ENCODE peak calls at places on chromosomes 3 and 15, in four cellular contexts. N is HCT116, A is MM.1S, U is hepatocyte. G is an unnamed sample.
A peak's percentile ranks its signal among the peaks of the same experiment; 100 is the strongest.

GRCh38 chr15:62579842-62580241 is 414.8 kb upstream of the C2CD4B start:
- DNase-seq in U (no peak), A (no peak), N (no peak), G (no peak)

GRCh38 chr15:58686286-58686685 is 63.2 kb downstream of the ADAM10 start:
- DNase-seq in A (no peak), N (no peak), U (no peak), G (no peak)

GRCh38 chr3:8536106-8537052 is 34.8 kb downstream of the LMCD1 start:
- DNase-seq in U (no peak), A (no peak), N (no peak), G (peak; percentile 37)

GRCh38 chr15:56763496-56763895 is 30.2 kb upstream of the ZNF280D start:
- DNase-seq in N (no peak), U (no peak), A (no peak), G (no peak)

GRCh38 chr15:81108427-81108826 is 25.6 kb upstream of the CFAP161 start:
- DNase-seq in N (no peak), A (peak; percentile 50), U (no peak), G (peak; percentile 26)

GRCh38 chr3:127476936-127477335 is 113.6 kb downstream of the TPRA1 start:
- DNase-seq in N (no peak), A (no peak), U (no peak), G (no peak)

GRCh38 chr3:174365796-174366195 is 493.3 kb upstream of the NAALADL2 start:
- DNase-seq in U (no peak), A (no peak), N (no peak), G (no peak)

GRCh38 chr3:156674911-156675743 is 737 bp downstream of the TIPARP start:
- DNase-seq in N (no peak), A (peak; percentile 67), U (peak; percentile 80), G (peak; percentile 34)

GRCh38 chr3:24020036-24020691 is 75.1 kb downstream of the NR1D2 start:
- DNase-seq in N (no peak), A (no peak), U (no peak), G (no peak)

GRCh38 chr3:99458013-99458412 is 180.4 kb upstream of the COL8A1 start:
- DNase-seq in A (no peak), N (no peak), U (no peak), G (no peak)

GRCh38 chr3:147881933-147882332 is 472.8 kb downstream of the ZIC1 start:
- DNase-seq in U (no peak), A (no peak), N (peak; percentile 15), G (no peak)

GRCh38 chr3:109430911-109431563 is 93.7 kb upstream of the DPPA4 start:
- DNase-seq in N (no peak), U (no peak), A (no peak), G (no peak)

DNA sequence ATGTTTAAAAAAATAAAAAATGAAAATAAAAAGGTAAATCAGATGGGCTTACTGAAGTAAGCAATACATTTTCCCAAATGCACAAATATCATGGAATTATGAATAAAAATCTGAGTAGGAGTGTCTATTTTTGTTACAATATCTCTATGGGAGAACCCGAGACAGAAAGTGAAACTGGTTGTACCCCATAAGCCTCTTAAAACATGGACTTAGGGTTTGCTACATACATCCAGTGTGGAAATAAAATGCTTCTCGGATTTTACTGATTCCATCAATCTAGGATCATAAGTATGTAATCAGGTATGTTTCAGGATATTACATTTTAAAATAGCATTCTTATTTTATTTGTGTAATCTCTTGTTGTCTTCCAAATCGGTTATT is 177.8 kb upstream of the CDIN1 start:
- DNase-seq in A (no peak), U (no peak), N (no peak), G (no peak)
- TF ChIP-seq EZH2phosphoT487 in A (no peak), U (no peak), N (no peak), G (no peak)

DNA sequence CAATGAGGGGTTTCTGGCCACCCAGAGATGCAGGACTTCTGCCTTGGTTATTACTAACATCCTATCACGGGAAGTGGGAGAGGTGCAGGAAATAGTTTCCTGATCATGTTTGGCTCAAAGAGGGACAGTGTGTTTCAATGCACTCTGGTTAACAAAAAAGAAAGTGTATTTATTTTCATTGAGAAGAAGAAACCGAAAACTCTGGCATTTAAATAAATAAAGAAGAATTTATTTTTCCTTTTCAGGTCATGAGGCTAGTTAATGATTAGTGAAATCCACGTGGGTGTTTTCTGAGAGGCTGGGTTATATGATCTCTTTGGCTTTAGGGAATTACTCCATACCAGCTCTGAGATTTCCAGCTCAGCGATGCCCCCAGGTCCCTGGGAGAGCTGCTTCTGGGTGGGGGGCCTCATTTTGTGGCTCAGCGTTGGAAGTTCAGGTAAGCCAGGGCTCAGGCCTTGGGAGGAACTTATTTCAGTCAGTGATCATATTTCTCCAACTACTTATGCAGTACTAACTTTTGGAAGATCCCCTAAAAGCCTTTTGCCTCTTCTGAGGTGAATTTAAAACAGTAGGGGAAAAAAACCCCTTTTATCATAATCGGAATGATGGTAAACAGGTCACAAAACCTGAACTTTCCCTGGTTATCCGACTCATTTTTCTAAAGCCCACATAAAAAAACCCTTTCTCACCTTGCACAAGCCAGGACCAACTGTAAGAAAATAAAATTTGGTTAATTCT is at the start of gene PLA1A:
- DNase-seq in U (peak; percentile 61), A (no peak), N (no peak), G (peak; percentile 8)
- TF ChIP-seq EZH2phosphoT487 in U (no peak), A (no peak), N (no peak), G (no peak)

DNA sequence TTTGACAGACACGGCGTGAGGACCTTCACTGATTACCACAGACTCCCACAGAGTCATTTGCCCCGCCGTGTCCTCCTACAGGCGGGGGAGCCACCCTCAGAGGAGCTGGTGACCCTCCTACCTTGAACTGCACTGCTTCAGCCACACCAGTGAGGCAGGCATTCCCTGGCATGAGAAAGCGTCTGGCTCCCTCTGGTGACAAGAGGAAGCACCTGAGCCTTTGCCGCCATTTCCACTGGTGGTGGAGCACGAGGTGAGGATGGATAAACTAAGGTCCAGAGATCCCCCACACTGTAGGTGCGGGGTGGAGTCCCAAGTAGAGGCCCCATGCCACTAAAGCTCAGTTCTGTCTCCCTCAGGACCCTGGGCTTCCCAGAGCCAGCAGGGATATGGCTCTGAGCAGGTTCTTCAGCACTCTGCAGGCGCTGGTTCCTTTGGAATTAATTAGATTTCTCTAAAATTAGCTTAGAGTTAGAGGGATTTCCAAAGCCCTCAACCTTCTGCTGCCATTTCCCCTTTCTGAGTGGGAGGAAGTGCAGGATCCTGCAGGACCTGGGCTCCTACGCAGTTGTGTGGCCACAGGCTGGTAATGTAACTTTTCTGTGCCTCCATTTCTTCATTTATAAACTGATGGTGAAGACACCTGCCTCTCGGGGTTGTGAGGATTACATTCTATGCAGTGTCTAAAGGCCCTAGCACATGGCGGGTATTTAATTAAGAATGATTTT is 224.0 kb downstream of the SLCO3A1 start:
- DNase-seq in N (peak; percentile 54), A (peak; percentile 74), U (peak; percentile 85), G (peak; percentile 69)
- TF ChIP-seq EZH2phosphoT487 in N (no peak), A (no peak), U (no peak), G (no peak)

GRCh38 chr3:52145736-52146110 is 8.5 kb downstream of the POC1A start:
- DNase-seq in U (no peak), A (no peak), N (no peak), G (no peak)

GRCh38 chr3:52144796-52145735 is 9.2 kb downstream of the POC1A start:
- DNase-seq in A (no peak), N (no peak), U (no peak), G (no peak)

GRCh38 chr3:52143156-52143555 is 11.1 kb downstream of the POC1A start:
- DNase-seq in N (no peak), A (no peak), U (no peak), G (no peak)

GRCh38 chr3:52143616-52144015 is 10.6 kb downstream of the POC1A start:
- DNase-seq in N (no peak), A (no peak), U (no peak), G (no peak)

GRCh38 chr3:52144034-52144795 is 10.0 kb downstream of the POC1A start:
- DNase-seq in U (peak; percentile 94), N (peak; percentile 34), A (peak; percentile 67), G (peak; percentile 86)
- TF ChIP-seq EZH2phosphoT487 in U (no peak), N (no peak), A (no peak), G (no peak)

GRCh38 chr3:50211930-50212329 is 6.9 kb downstream of the SLC38A3 start:
- DNase-seq in A (no peak), N (no peak), U (no peak), G (no peak)
- TF ChIP-seq EZH2phosphoT487 in A (no peak), N (no peak), U (no peak), G (no peak)

DNA sequence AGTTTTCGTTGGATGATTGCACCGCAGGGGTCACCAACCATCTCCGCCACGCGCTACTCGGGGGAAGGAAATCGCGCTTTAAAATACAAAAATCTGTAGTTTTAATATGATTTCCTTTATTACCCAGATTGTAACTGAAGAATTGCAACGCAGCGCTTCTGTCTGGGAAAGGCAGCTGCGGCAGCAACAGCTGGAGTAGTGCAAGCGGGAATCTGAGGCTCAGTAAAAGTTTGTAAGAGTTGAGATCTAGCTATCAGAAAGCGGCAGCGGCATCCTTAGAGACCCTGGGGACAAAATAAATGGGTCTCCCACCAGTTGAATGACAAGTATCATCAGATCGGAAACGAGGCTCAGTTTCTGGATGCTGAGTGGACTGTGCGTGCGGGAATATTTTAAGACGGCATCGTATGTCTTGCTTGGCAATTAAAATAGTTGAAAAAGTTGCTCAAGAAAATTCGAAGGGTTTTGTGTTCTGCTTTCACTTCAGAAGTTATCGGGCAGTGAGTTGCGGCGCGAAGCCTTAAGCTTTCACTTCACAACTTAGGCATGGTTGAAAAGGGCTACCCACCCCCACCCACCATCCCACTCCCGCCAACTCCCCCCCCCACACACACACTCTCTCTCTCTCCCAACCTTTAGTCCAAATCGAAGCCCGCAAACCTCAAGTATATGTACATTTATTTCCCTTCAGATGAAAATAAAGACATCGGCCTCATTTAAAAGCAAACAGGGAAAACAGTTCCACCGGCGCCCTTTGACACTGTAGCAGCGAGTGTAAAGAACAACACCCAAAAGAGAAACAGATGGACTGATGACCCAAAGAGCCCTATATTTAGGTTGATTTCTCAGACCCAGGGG is 2.6 kb downstream of the MECOM start:
- DNase-seq in A (peak; percentile 67), N (no peak), U (peak; percentile 30), G (no peak)
- TF ChIP-seq EZH2phosphoT487 in A (no peak), N (no peak), U (no peak), G (no peak)

DNA sequence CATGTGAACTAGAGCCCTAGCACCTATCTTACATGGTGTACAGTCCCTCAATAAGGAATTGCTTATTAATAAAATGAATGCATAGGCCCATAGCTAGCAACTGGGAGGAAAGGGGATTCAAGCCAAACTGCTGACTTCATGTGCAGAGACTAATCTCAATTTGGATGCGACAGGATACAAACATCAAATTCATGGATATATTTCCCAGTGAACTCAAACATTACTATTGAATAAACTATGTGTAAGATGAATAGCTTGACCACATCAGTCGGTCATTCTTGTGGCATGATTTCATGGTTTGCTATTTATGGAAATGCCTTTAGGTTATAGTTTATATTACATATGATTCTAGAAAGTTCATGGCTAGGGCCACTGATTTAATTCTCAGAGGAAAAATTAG is 268.6 kb upstream of the SLITRK3 start:
- DNase-seq in U (no peak), N (no peak), A (no peak), G (peak; percentile 79)
- TF ChIP-seq EZH2phosphoT487 in U (no peak), N (no peak), A (no peak), G (no peak)